ENCODE peak calls at places on chromosomes 2 and 18, in ten cellular contexts. One of them, this sample, is unnamed.

GRCh38 chr2:65064728-65065552 is 8.7 kb downstream of the CEP68 start:
- DNase-seq in esophagus squamous epithelium: peak; percentile 19
- DNase-seq in activated T-helper 9 cell treated with anti-CD3 and anti-CD28 coated beads, Interleukin-2, amount 50 U/mL, for 16 hours: no peak
- DNase-seq in right atrium auricular region: peak; percentile 88
- DNase-seq in posterior cingulate gyrus: peak; percentile 43
- DNase-seq in HCT116: no peak
- DNase-seq in fibroblast of gingiva: peak; percentile 99
- DNase-seq in erythroblast: peak; percentile 79
- DNase-seq in anterior cingulate cortex: no peak
- DNase-seq in NCI-H146: no peak
- DNase-seq in this sample: no peak

GRCh38 chr2:127651381-127651809 is 5.4 kb downstream of the GPR17 start:
- DNase-seq in esophagus squamous epithelium: no peak
- DNase-seq in activated T-helper 9 cell treated with anti-CD3 and anti-CD28 coated beads, Interleukin-2, amount 50 U/mL, for 16 hours: no peak
- DNase-seq in right atrium auricular region: no peak
- DNase-seq in posterior cingulate gyrus: no peak
- DNase-seq in HCT116: no peak
- DNase-seq in fibroblast of gingiva: no peak
- DNase-seq in erythroblast: no peak
- DNase-seq in anterior cingulate cortex: no peak
- DNase-seq in NCI-H146: no peak
- DNase-seq in this sample: no peak

GRCh38 chr2:10020001-10020400 is 23.3 kb upstream of the KLF11 start:
- DNase-seq in esophagus squamous epithelium: no peak
- DNase-seq in activated T-helper 9 cell treated with anti-CD3 and anti-CD28 coated beads, Interleukin-2, amount 50 U/mL, for 16 hours: no peak
- DNase-seq in right atrium auricular region: no peak
- DNase-seq in posterior cingulate gyrus: no peak
- DNase-seq in HCT116: no peak
- DNase-seq in fibroblast of gingiva: no peak
- DNase-seq in erythroblast: no peak
- DNase-seq in anterior cingulate cortex: no peak
- DNase-seq in NCI-H146: no peak
- DNase-seq in this sample: no peak

GRCh38 chr2:214995926-214996670 is 142.3 kb downstream of the ABCA12 start:
- DNase-seq in esophagus squamous epithelium: no peak
- DNase-seq in activated T-helper 9 cell treated with anti-CD3 and anti-CD28 coated beads, Interleukin-2, amount 50 U/mL, for 16 hours: no peak
- DNase-seq in right atrium auricular region: no peak
- DNase-seq in posterior cingulate gyrus: no peak
- DNase-seq in HCT116: no peak
- DNase-seq in fibroblast of gingiva: no peak
- DNase-seq in erythroblast: no peak
- DNase-seq in anterior cingulate cortex: no peak
- DNase-seq in NCI-H146: no peak
- DNase-seq in this sample: no peak

GRCh38 chr18:2901405-2901989 is 54.7 kb downstream of the EMILIN2 start:
- DNase-seq in esophagus squamous epithelium: no peak
- DNase-seq in activated T-helper 9 cell treated with anti-CD3 and anti-CD28 coated beads, Interleukin-2, amount 50 U/mL, for 16 hours: no peak
- DNase-seq in right atrium auricular region: no peak
- DNase-seq in posterior cingulate gyrus: no peak
- DNase-seq in HCT116: no peak
- DNase-seq in fibroblast of gingiva: peak; percentile 78
- DNase-seq in erythroblast: peak; percentile 39
- DNase-seq in anterior cingulate cortex: no peak
- DNase-seq in NCI-H146: no peak
- DNase-seq in this sample: no peak

GRCh38 chr2:237577458-237577857 is 11.1 kb downstream of the PRLH start:
- DNase-seq in esophagus squamous epithelium: no peak
- DNase-seq in activated T-helper 9 cell treated with anti-CD3 and anti-CD28 coated beads, Interleukin-2, amount 50 U/mL, for 16 hours: no peak
- DNase-seq in right atrium auricular region: no peak
- DNase-seq in posterior cingulate gyrus: no peak
- DNase-seq in HCT116: no peak
- DNase-seq in fibroblast of gingiva: no peak
- DNase-seq in erythroblast: no peak
- DNase-seq in anterior cingulate cortex: no peak
- DNase-seq in NCI-H146: no peak
- DNase-seq in this sample: no peak

GRCh38 chr2:45723857-45724256 is 72.4 kb downstream of the PRKCE start:
- DNase-seq in esophagus squamous epithelium: no peak
- DNase-seq in activated T-helper 9 cell treated with anti-CD3 and anti-CD28 coated beads, Interleukin-2, amount 50 U/mL, for 16 hours: no peak
- DNase-seq in right atrium auricular region: no peak
- DNase-seq in posterior cingulate gyrus: no peak
- DNase-seq in HCT116: no peak
- DNase-seq in fibroblast of gingiva: no peak
- DNase-seq in erythroblast: no peak
- DNase-seq in anterior cingulate cortex: no peak
- DNase-seq in NCI-H146: no peak
- DNase-seq in this sample: no peak

GRCh38 chr18:59033361-59033760 is 106.3 kb upstream of the SEC11C start:
- DNase-seq in esophagus squamous epithelium: no peak
- DNase-seq in activated T-helper 9 cell treated with anti-CD3 and anti-CD28 coated beads, Interleukin-2, amount 50 U/mL, for 16 hours: no peak
- DNase-seq in right atrium auricular region: no peak
- DNase-seq in posterior cingulate gyrus: no peak
- DNase-seq in HCT116: no peak
- DNase-seq in fibroblast of gingiva: no peak
- DNase-seq in erythroblast: no peak
- DNase-seq in anterior cingulate cortex: no peak
- DNase-seq in NCI-H146: no peak
- DNase-seq in this sample: no peak

GRCh38 chr2:235026649-235027557 is 75.1 kb downstream of the SH3BP4 start:
- DNase-seq in esophagus squamous epithelium: no peak
- DNase-seq in activated T-helper 9 cell treated with anti-CD3 and anti-CD28 coated beads, Interleukin-2, amount 50 U/mL, for 16 hours: no peak
- DNase-seq in right atrium auricular region: no peak
- DNase-seq in posterior cingulate gyrus: no peak
- DNase-seq in HCT116: peak; percentile 79
- DNase-seq in fibroblast of gingiva: no peak
- DNase-seq in erythroblast: no peak
- DNase-seq in anterior cingulate cortex: no peak
- DNase-seq in NCI-H146: peak; percentile 17
- DNase-seq in this sample: peak; percentile 94

GRCh38 chr2:191115391-191115790 is 35.4 kb downstream of the STAT4 start:
- DNase-seq in esophagus squamous epithelium: no peak
- DNase-seq in activated T-helper 9 cell treated with anti-CD3 and anti-CD28 coated beads, Interleukin-2, amount 50 U/mL, for 16 hours: peak; percentile 36
- DNase-seq in right atrium auricular region: no peak
- DNase-seq in posterior cingulate gyrus: no peak
- DNase-seq in HCT116: no peak
- DNase-seq in fibroblast of gingiva: no peak
- DNase-seq in erythroblast: no peak
- DNase-seq in anterior cingulate cortex: no peak
- DNase-seq in NCI-H146: no peak
- DNase-seq in this sample: no peak

GRCh38 chr2:76748581-76749296 is 773.4 kb downstream of the LRRTM4 start:
- DNase-seq in esophagus squamous epithelium: no peak
- DNase-seq in activated T-helper 9 cell treated with anti-CD3 and anti-CD28 coated beads, Interleukin-2, amount 50 U/mL, for 16 hours: no peak
- DNase-seq in right atrium auricular region: no peak
- DNase-seq in posterior cingulate gyrus: no peak
- DNase-seq in HCT116: no peak
- DNase-seq in fibroblast of gingiva: no peak
- DNase-seq in erythroblast: no peak
- DNase-seq in anterior cingulate cortex: no peak
- DNase-seq in NCI-H146: peak; percentile 90
- DNase-seq in this sample: no peak

This sample was measured in ureter.